ENCODE peak calls at places on chromosome 2, in ten cellular contexts. S, J, V, P, R, F, K, G, X and D are unnamed samples.

GRCh38 chr2:208033701-208034502 is 8.6 kb upstream of the PLEKHM3 start:
- DNase-seq in K (no peak), X (no peak), F (no peak), P (no peak), V (peak), G (peak), S (no peak), J (peak), R (peak), D (peak)

GRCh38 chr2:173667014-173667413 is 298.2 kb downstream of the SP3 start:
- DNase-seq in G (no peak), P (no peak), V (no peak), S (no peak), J (no peak), K (no peak), F (no peak), R (no peak), X (no peak), D (no peak)

GRCh38 chr2:118667366-118667765 is 180.1 kb downstream of the EN1 start:
- DNase-seq in F (no peak), S (no peak), K (no peak), G (no peak), J (no peak), R (no peak), P (no peak), X (no peak), V (no peak), D (no peak)

GRCh38 chr2:222912117-222912516 is 51.3 kb downstream of the ACSL3 start:
- DNase-seq in K (no peak), F (peak), P (no peak), V (peak), X (no peak), J (no peak), R (no peak), S (peak), G (peak), D (no peak)

GRCh38 chr2:235092854-235093253 is 141.0 kb downstream of the SH3BP4 start:
- DNase-seq in F (no peak), K (no peak), V (no peak), P (no peak), S (no peak), J (no peak), X (no peak), G (no peak), R (no peak), D (no peak)

GRCh38 chr2:70907130-70907756 is 28.5 kb upstream of the ATP6V1B1 start:
- DNase-seq in G (no peak), J (peak), X (no peak), R (no peak), F (no peak), S (no peak), V (peak), P (no peak), K (no peak), D (no peak)

GRCh38 chr2:160332318-160332717 is 132.2 kb upstream of the ITGB6 start:
- DNase-seq in P (peak), X (peak), K (no peak), R (peak), G (no peak), V (peak), J (peak), S (no peak), F (no peak), D (no peak)

GRCh38 chr2:96344011-96344410 is 8.4 kb downstream of the NCAPH start:
- DNase-seq in X (peak), G (peak), P (no peak), J (no peak), V (peak), R (peak), F (no peak), S (no peak), K (no peak), D (no peak)

GRCh38 chr2:172052000-172052983 is 33.0 kb upstream of the DLX1 start:
- DNase-seq in X (no peak), J (no peak), V (peak), S (peak), G (no peak), F (no peak), P (peak), R (no peak), K (peak), D (no peak)

GRCh38 chr2:158686166-158686792 is 108.8 kb upstream of the DAPL1 start:
- DNase-seq in X (no peak), G (no peak), F (no peak), V (no peak), K (no peak), S (no peak), R (no peak), J (no peak), P (peak), D (no peak)

GRCh38 chr2:127106998-127107621 is at the start of gene BIN1:
- DNase-seq in V (peak), G (peak), P (peak), F (peak), R (peak), K (peak), X (peak), S (peak), J (peak), D (peak)

GRCh38 chr2:73981081-73981968 is 3.4 kb upstream of the TET3 start:
- DNase-seq in V (no peak), X (no peak), J (no peak), G (peak), S (no peak), K (no peak), F (peak), P (no peak), R (no peak), D (no peak)

GRCh38 chr2:74632209-74632938 is 15.8 kb downstream of the M1AP start:
- DNase-seq in J (no peak), R (no peak), V (peak), F (no peak), S (no peak), K (no peak), G (no peak), X (no peak), P (peak), D (no peak)

GRCh38 chr2:36069083-36069482 is 286.5 kb upstream of the CRIM1 start:
- DNase-seq in P (no peak), X (no peak), G (no peak), S (no peak), F (no peak), J (no peak), K (no peak), V (no peak), R (no peak), D (no peak)

GRCh38 chr2:195563857-195564512 is 93.0 kb upstream of the SLC39A10 start:
- DNase-seq in S (no peak), X (peak), V (peak), G (no peak), K (no peak), R (no peak), P (no peak), F (no peak), J (no peak), D (no peak)

GRCh38 chr2:152587187-152587947 is 129.9 kb downstream of the PRPF40A start:
- DNase-seq in K (no peak), X (no peak), G (no peak), S (no peak), P (no peak), V (peak), F (no peak), R (no peak), J (no peak), D (no peak)

GRCh38 chr2:217947341-217948316 is 55.2 kb downstream of the TNS1 start:
- DNase-seq in R (no peak), S (no peak), G (no peak), K (no peak), P (no peak), V (no peak), F (no peak), J (no peak), X (no peak), D (no peak)

GRCh38 chr2:134758632-134759031 is 39.8 kb upstream of the TMEM163 start:
- DNase-seq in P (no peak), J (no peak), X (no peak), F (no peak), V (no peak), G (no peak), K (no peak), S (no peak), R (no peak), D (no peak)

GRCh38 chr2:61789807-61790602 is 63.9 kb downstream of the FAM161A start:
- DNase-seq in S (no peak), F (no peak), V (no peak), K (no peak), G (no peak), X (no peak), J (no peak), R (no peak), P (no peak), D (no peak)

GRCh38 chr2:70557171-70557838 is 3.7 kb upstream of the TGFA start:
- DNase-seq in V (peak), J (peak), P (no peak), K (no peak), G (no peak), X (no peak), S (no peak), F (no peak), R (no peak), D (no peak)

GRCh38 chr2:132824716-132825115 is 154.7 kb upstream of the LYPD1 start:
- DNase-seq in X (no peak), R (no peak), S (no peak), G (no peak), J (no peak), P (peak), F (no peak), K (no peak), V (peak), D (no peak)